ENCODE peak calls at places on chromosome 13, in eight cellular contexts. I, U, T, V, J, G, M and C are unnamed samples.

GRCh38 chr13:29081036-29081435 is 260.9 kb downstream of the MTUS2 start:
- DNase-seq in I (no peak), U (no peak), T (no peak), V (no peak), J (no peak), G (no peak), M (peak; percentile 76), C (no peak)

GRCh38 chr13:34733720-34734119 is 208.3 kb upstream of the NBEA start:
- DNase-seq in I (no peak), U (no peak), T (no peak), V (no peak), J (no peak), G (no peak), M (no peak), C (no peak)

GRCh38 chr13:37984357-37984756 is 114.8 kb upstream of the TRPC4 start:
- DNase-seq in I (no peak), U (no peak), T (no peak), V (no peak), J (no peak), G (no peak), M (no peak), C (no peak)

GRCh38 chr13:79593611-79594275 is 112.8 kb downstream of the NDFIP2 start:
- DNase-seq in I (peak; percentile 40), U (no peak), T (no peak), V (no peak), J (no peak), G (no peak), M (no peak), C (no peak)

GRCh38 chr13:24050292-24050711 is 110.2 kb upstream of the SPATA13 start:
- DNase-seq in I (peak; percentile 84), U (no peak), T (no peak), V (peak; percentile 13), J (no peak), G (peak; percentile 42), M (no peak), C (no peak)

GRCh38 chr13:39602614-39603366 is at the start of gene LHFPL6:
- DNase-seq in I (peak; percentile 63), U (no peak), T (no peak), V (peak; percentile 63), J (peak; percentile 9), G (peak; percentile 90), M (peak; percentile 13), C (peak; percentile 91)

GRCh38 chr13:80473695-80474094 is 132.8 kb upstream of the SPRY2 start:
- DNase-seq in I (peak; percentile 82), U (peak; percentile 1), T (no peak), V (no peak), J (no peak), G (no peak), M (no peak), C (no peak)

GRCh38 chr13:104525467-104525866 is 1459.2 kb upstream of the SLC10A2 start:
- DNase-seq in I (no peak), U (no peak), T (no peak), V (no peak), J (no peak), G (no peak), M (no peak), C (no peak)

GRCh38 chr13:29570058-29570654 is 25.3 kb downstream of the SLC7A1 start:
- DNase-seq in I (no peak), U (no peak), T (no peak), V (no peak), J (no peak), G (no peak), M (no peak), C (no peak)

GRCh38 chr13:45325806-45326205 is 15.2 kb downstream of the TPT1 start:
- DNase-seq in I (peak; percentile 67), U (no peak), T (no peak), V (peak; percentile 58), J (no peak), G (peak; percentile 48), M (no peak), C (peak; percentile 60)

GRCh38 chr13:61685683-61686013 is 270.0 kb upstream of the PCDH20 start:
- DNase-seq in I (no peak), U (no peak), T (no peak), V (no peak), J (no peak), G (no peak), M (no peak), C (no peak)

GRCh38 chr13:109281823-109282239 is 504.6 kb downstream of the IRS2 start:
- DNase-seq in I (no peak), U (no peak), T (no peak), V (no peak), J (no peak), G (no peak), M (no peak), C (peak; percentile 34)

GRCh38 chr13:96781141-96781540 is 213.1 kb downstream of the OXGR1 start:
- DNase-seq in I (peak; percentile 66), U (no peak), T (no peak), V (peak; percentile 60), J (no peak), G (peak; percentile 31), M (no peak), C (peak; percentile 61)